ENCODE peak calls at places on chromosomes 11 and 22, in five cellular contexts. Q is body of pancreas, X is gastrocnemius medialis, I is left lung, R is suprapubic skin. G is an unnamed sample. For H3K4me1, the result is how much of the 10 kb centered on the place peaks cover.

GRCh38 chr11:22130462-22131053 is 62.3 kb upstream of the ANO5 start:
- DNase-seq in Q (no peak), X (no peak), I (no peak), R (no peak), G (no peak)

GRCh38 chr11:117941163-117941707 is 12.0 kb upstream of the TMPRSS13 start:
- DNase-seq in Q (no peak), X (no peak), I (peak), R (no peak), G (no peak)

GRCh38 chr22:42855211-42855610 is 1.9 kb downstream of the ARFGAP3 start:
- DNase-seq in Q (no peak), X (no peak), I (no peak), R (peak), G (no peak)

GRCh38 chr11:100397401-100397800 is 289.7 kb upstream of the ARHGAP42 start:
- DNase-seq in Q (no peak), X (no peak), I (no peak), R (no peak), G (no peak)

GRCh38 chr22:37999640-38000272 is 15.4 kb upstream of the SOX10 start:
- DNase-seq in Q (no peak), X (peak), I (no peak), R (no peak), G (no peak)

GRCh38 chr22:27749597-27750225 is 51.8 kb downstream of the MN1 start:
- DNase-seq in Q (no peak), X (no peak), I (no peak), R (peak), G (no peak)

GRCh38 chr11:16924462-16924825 is 89.8 kb downstream of the PLEKHA7 start:
- DNase-seq in Q (no peak), X (no peak), I (no peak), R (no peak), G (no peak)

GRCh38 chr11:116211166-116211565 is 561.6 kb downstream of the BUD13 start:
- DNase-seq in Q (no peak), X (no peak), I (no peak), R (no peak), G (no peak)

GRCh38 chr11:98967005-98967404 is 53.7 kb upstream of the CNTN5 start:
- DNase-seq in Q (no peak), X (no peak), I (no peak), R (no peak), G (no peak)

GRCh38 chr11:80925291-80925690 is 1484.5 kb upstream of the TENM4 start:
- DNase-seq in Q (no peak), X (no peak), I (no peak), R (no peak), G (no peak)

GRCh38 chr22:39473856-39474255 is 17.0 kb downstream of the MGAT3 start:
- DNase-seq in Q (no peak), X (no peak), I (no peak), R (no peak), G (no peak)

GRCh38 chr11:31555938-31556337 is 46.4 kb downstream of the ELP4 start:
- DNase-seq in Q (no peak), X (no peak), I (no peak), R (no peak), G (no peak)

GRCh38 chr11:64001552-64002427 is 15.6 kb downstream of the OTUB1 start:
- DNase-seq in Q (no peak), X (no peak), I (no peak), R (no peak), G (no peak)

GRCh38 chr11:72343159-72343756 is 91.1 kb downstream of the CLPB start:
- DNase-seq in Q (no peak), X (no peak), I (no peak), R (no peak), G (no peak)

DNA sequence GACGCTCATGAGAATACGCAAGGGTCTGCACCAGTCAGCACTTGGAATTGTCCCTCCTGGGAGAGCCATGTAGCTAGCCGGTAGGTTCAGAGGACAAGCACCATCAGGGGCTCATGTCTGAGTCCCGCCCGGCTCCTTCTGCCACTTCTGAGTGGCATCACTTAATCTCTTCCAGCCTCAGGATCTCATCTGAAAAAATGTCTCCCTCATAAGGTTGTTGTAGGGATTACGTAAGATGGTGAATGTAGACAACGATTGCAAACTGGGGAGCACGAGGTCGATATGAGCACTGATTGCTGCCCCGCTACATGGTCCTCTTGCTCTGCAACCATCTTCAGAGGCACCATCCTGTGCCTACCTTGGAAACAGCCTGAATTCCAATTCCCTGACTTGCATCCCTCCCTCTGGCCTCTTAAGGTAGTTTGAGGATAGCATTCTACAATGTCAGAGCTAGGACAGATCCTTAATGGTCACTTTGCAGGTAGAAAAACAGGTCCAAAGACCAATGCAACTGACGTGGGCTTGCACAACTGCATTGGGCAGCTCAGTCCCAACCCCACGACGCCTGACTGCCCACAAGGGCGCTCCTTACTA is 115.8 kb upstream of the TMEM45B start:
- DNase-seq in Q (no peak), X (no peak), I (no peak), R (no peak), G (peak)
- TF ChIP-seq CTCF in Q (no peak), X (no peak), I (no peak), R (no peak), G (no peak)

GRCh38 chr11:78390809-78391208 is 26.8 kb downstream of the GAB2 start:
- DNase-seq in Q (no peak), X (no peak), I (no peak), R (no peak), G (no peak)
- H3K4me1 ChIP-seq in Q (under half), X (under half), I (under half), R (under half), G (under half)

GRCh38 chr22:26551568-26551967 is 38.4 kb downstream of the TPST2 start:
- DNase-seq in Q (no peak), X (no peak), I (no peak), R (no peak), G (no peak)

GRCh38 chr22:26548984-26549383 is 36.7 kb upstream of the TFIP11 start:
- DNase-seq in Q (no peak), X (no peak), I (no peak), R (no peak), G (no peak)

GRCh38 chr22:26548303-26548702 is 36.0 kb upstream of the TFIP11 start:
- DNase-seq in Q (no peak), X (no peak), I (no peak), R (no peak), G (no peak)

GRCh38 chr22:26550498-26551033 is 38.3 kb upstream of the TFIP11 start:
- DNase-seq in Q (peak), X (no peak), I (peak), R (no peak), G (peak)

GRCh38 chr22:26549902-26550497 is 37.7 kb upstream of the TFIP11 start:
- DNase-seq in Q (no peak), X (no peak), I (no peak), R (no peak), G (no peak)
- H3K27ac ChIP-seq in Q (no peak), X (peak), I (peak), R (no peak), G (peak)

GRCh38 chr11:76836613-76837291 is 24.0 kb upstream of the ACER3 start:
- DNase-seq in Q (no peak), X (no peak), I (no peak), R (no peak), G (no peak)
- TF ChIP-seq CTCF in Q (no peak), X (no peak), I (no peak), R (no peak), G (no peak)

DNA sequence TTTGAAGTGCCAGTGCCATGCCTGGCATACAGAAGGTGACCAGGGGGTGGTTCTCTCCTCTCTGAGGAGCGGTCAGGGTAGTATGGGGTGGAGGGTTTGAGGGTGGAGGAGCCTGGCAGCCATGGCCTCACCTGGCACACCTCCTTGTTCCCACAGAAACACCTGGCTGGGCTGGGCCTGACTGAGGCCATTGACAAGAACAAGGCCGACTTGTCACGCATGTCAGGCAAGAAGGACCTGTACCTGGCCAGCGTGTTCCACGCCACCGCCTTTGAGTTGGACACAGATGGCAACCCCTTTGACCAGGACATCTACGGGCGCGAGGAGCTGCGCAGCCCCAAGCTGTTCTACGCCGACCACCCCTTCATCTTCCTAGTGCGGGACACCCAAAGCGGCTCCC is 9.6 kb downstream of the SERPINH1 start:
- DNase-seq in Q (no peak), X (no peak), I (peak), R (no peak), G (peak)
- H3K4me1 ChIP-seq in Q (under half), X (under half), I (half or more), R (under half), G (under half)

DNA sequence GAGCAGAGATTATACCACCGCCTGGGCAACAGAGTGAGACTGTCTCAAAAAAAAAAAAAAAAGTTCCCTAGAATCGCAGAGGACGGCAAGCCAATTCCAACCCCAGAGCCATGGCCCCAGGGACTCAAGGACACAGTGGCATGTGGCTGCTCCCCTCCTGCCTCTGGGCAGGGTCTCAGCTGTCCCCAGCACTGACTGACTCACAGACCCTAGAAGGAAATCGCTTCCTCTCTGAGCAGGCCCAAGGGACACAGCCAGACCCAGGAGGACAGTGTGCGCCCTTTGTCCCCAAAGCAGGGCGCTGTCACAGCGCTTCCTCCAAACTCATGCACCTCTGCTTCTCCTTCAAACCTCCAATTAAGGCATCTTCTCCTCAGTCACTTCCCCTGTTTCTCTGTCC is 2.3 kb downstream of the PACSIN3 start:
- DNase-seq in Q (no peak), X (peak), I (no peak), R (no peak), G (no peak)
- H3K27ac ChIP-seq in Q (no peak), X (peak), I (no peak), R (peak), G (no peak)

DNA sequence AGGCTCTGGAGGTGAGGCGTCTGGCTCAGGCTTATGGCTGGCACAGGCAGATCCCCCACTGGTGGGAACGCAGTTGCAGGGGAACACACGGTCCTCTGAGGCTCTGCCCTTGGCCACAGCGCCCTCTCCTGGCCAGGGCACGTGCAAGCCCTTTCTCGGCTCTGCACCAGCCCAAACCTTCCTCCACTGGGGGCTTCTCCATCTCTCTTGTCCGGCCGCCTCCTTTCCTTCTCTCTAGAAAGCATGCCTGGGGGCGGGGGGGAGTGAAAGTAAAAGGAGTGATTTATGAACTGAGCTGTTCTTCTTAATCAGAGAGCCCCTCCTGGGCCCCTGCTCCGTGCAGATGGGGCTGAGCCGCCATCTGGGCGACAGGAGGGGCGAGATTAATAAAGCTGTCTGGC is 56.5 kb downstream of the TP53I11 start:
- DNase-seq in Q (peak), X (no peak), I (no peak), R (no peak), G (peak)
- TF ChIP-seq CTCF in Q (peak), X (peak), I (peak), R (peak), G (peak)

GRCh38 chr22:22787805-22788459 is 99.7 kb upstream of the IGLL5 start:
- DNase-seq in Q (peak), X (no peak), I (peak), R (no peak), G (no peak)
- H3K4me1 ChIP-seq in Q (under half), X (under half), I (under half), R (under half), G (under half)

DNA sequence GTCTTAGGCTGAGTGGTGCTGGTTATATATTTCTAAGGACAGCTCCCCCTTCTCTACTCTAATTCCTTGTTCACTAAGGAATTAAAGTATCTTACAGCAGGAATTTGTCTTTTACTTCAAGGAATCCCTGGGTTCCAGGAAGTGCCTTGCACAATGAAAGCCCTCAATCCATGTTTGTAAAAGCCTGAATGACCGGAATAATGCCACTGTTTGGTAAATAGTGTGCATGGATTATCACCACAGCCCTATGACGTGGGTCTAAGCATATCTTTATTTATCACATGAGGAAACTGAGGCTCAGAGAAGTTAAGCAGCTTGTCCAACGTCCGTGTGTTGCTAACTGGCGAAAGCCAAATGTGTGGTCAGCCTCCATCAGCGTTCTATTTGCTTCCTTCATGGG is 135.7 kb upstream of the NAV2 start:
- DNase-seq in Q (no peak), X (no peak), I (no peak), R (no peak), G (no peak)
- H3K27ac ChIP-seq in Q (peak), X (peak), I (peak), R (peak), G (peak)

GRCh38 chr11:102733232-102733875 is 8.6 kb upstream of the MMP8 start:
- DNase-seq in Q (peak), X (no peak), I (peak), R (no peak), G (peak)

GRCh38 chr11:102730036-102730815 is 5.5 kb upstream of the MMP8 start:
- DNase-seq in Q (no peak), X (no peak), I (no peak), R (no peak), G (no peak)

DNA sequence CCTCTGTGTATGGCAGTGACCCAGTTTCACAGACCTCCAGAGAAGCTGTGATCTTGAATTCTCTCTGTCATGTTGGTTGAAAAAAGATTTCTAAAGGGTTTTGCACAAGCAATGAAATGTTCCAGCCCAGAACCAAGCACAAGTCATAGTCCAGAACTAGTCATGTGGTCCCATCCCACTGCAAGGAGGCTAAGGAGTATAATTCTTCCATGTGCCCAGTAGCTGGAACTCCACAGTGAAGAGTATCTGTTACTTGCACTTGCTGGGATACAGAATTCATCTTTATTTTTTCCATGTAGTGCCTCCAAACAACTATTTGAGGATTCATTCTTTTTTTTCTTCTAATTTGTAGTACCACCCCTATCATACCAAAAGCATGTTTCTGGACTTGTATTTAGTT is 9.9 kb upstream of the MMP8 start:
- DNase-seq in Q (no peak), X (no peak), I (no peak), R (no peak), G (no peak)
- TF ChIP-seq CTCF in Q (no peak), X (no peak), I (no peak), R (no peak), G (no peak)